ENCODE peak calls at places on chromosomes 12 and 14, in eight cellular contexts. P, S, D, M, V, R, X and G are unnamed samples.
A peak's percentile ranks its signal among the peaks of the same experiment; 100 is the strongest.

GRCh38 chr12:13941258-13942249 is 39.8 kb downstream of the GRIN2B start:
- DNase-seq in P (peak; percentile 77), M (peak; percentile 58), S (peak; percentile 87), R (peak; percentile 12), D (peak; percentile 38), X (peak; percentile 1), V (no peak), G (peak; percentile 74)

GRCh38 chr14:95200404-95200803 is 43.1 kb upstream of the DICER1 start:
- DNase-seq in M (no peak), D (no peak), X (no peak), R (no peak), S (no peak), P (no peak), V (no peak), G (no peak)

GRCh38 chr12:103399986-103400385 is 95.8 kb downstream of the C12orf42 start:
- DNase-seq in S (no peak), M (peak; percentile 47), R (no peak), X (no peak), P (no peak), D (no peak), V (no peak), G (no peak)

GRCh38 chr14:104786091-104786586 is 9.4 kb downstream of the AKT1 start:
- DNase-seq in X (no peak), R (no peak), D (no peak), P (no peak), M (no peak), S (no peak), V (no peak), G (no peak)

GRCh38 chr12:92061061-92061460 is 84.6 kb downstream of the BTG1 start:
- DNase-seq in D (no peak), V (no peak), M (peak; percentile 92), R (no peak), P (no peak), S (no peak), X (no peak), G (no peak)

GRCh38 chr12:54229624-54230212 is 40.9 kb upstream of the SMUG1 start:
- DNase-seq in M (no peak), S (peak; percentile 66), V (no peak), X (peak; percentile 74), P (peak; percentile 60), D (no peak), R (no peak), G (no peak)

GRCh38 chr12:26668847-26669246 is 164.1 kb downstream of the ITPR2 start:
- DNase-seq in S (no peak), V (no peak), M (no peak), D (no peak), P (no peak), R (no peak), X (no peak), G (no peak)

GRCh38 chr12:5442251-5443006 is 10.5 kb downstream of the NTF3 start:
- DNase-seq in S (peak; percentile 24), D (peak; percentile 44), M (peak; percentile 48), R (peak; percentile 55), X (peak; percentile 49), V (no peak), P (peak; percentile 39), G (peak; percentile 31)

GRCh38 chr12:99092100-99092851 is 447.2 kb downstream of the APAF1 start:
- DNase-seq in D (no peak), X (no peak), S (no peak), P (no peak), M (no peak), R (no peak), V (no peak), G (no peak)

GRCh38 chr12:49777341-49777740 is 36.0 kb downstream of the TMBIM6 start:
- DNase-seq in R (no peak), M (no peak), V (no peak), P (no peak), S (no peak), X (no peak), D (no peak), G (no peak)

GRCh38 chr14:22598896-22599244 is 770 bp downstream of the ABHD4 start:
- DNase-seq in V (no peak), S (peak; percentile 81), R (no peak), X (peak; percentile 74), M (no peak), P (peak; percentile 16), D (peak; percentile 68), G (no peak)

GRCh38 chr14:76662580-76662979 is 98.7 kb upstream of the VASH1 start:
- DNase-seq in R (no peak), S (no peak), D (no peak), V (no peak), M (no peak), X (no peak), P (no peak), G (no peak)

GRCh38 chr12:106078358-106079025 is 60.3 kb downstream of the NUAK1 start:
- DNase-seq in P (no peak), X (peak; percentile 77), D (no peak), M (no peak), S (peak; percentile 51), V (no peak), R (no peak), G (no peak)

GRCh38 chr12:93784339-93785086 is 107.3 kb downstream of the CRADD start:
- DNase-seq in V (no peak), X (peak; percentile 87), M (no peak), P (peak; percentile 41), S (no peak), D (peak; percentile 81), R (peak; percentile 44), G (no peak)

GRCh38 chr14:102318781-102319276 is 717 bp upstream of the ZNF839 start:
- DNase-seq in M (no peak), V (no peak), P (no peak), S (no peak), X (no peak), D (no peak), R (no peak), G (no peak)

GRCh38 chr14:94775875-94776217 is 5.9 kb upstream of the GSC start:
- DNase-seq in M (no peak), P (no peak), D (no peak), R (no peak), V (no peak), S (no peak), X (no peak), G (no peak)

GRCh38 chr14:70821916-70822705 is 12.8 kb upstream of the MAP3K9 start:
- DNase-seq in X (peak; percentile 15), D (no peak), S (peak; percentile 62), V (no peak), M (peak; percentile 79), P (no peak), R (peak; percentile 87), G (peak; percentile 60)

GRCh38 chr14:103099733-103100280 is 5.3 kb downstream of the EXOC3L4 start:
- DNase-seq in S (no peak), R (no peak), V (no peak), D (peak; percentile 28), P (no peak), X (no peak), M (no peak), G (no peak)

GRCh38 chr12:45379261-45379660 is 163.4 kb downstream of the ANO6 start:
- DNase-seq in P (peak; percentile 3), R (no peak), M (no peak), S (no peak), V (no peak), X (peak; percentile 89), D (peak; percentile 6), G (no peak)

GRCh38 chr12:53060721-53061276 is 10.9 kb downstream of the TNS2 start:
- DNase-seq in X (peak; percentile 24), P (no peak), S (no peak), R (no peak), M (no peak), D (no peak), V (no peak), G (no peak)

GRCh38 chr12:57087689-57088441 is 1.0 kb upstream of the NAB2 start:
- DNase-seq in D (peak; percentile 96), P (peak; percentile 85), R (peak; percentile 82), V (peak; percentile 79), S (peak; percentile 78), M (peak; percentile 98), X (peak; percentile 88), G (peak; percentile 90)
- TF ChIP-seq MAX in D (no peak), P (no peak), R (no peak), V (peak; percentile 19), S (no peak), M (peak; percentile 54), X (no peak), G (no peak)

DNA sequence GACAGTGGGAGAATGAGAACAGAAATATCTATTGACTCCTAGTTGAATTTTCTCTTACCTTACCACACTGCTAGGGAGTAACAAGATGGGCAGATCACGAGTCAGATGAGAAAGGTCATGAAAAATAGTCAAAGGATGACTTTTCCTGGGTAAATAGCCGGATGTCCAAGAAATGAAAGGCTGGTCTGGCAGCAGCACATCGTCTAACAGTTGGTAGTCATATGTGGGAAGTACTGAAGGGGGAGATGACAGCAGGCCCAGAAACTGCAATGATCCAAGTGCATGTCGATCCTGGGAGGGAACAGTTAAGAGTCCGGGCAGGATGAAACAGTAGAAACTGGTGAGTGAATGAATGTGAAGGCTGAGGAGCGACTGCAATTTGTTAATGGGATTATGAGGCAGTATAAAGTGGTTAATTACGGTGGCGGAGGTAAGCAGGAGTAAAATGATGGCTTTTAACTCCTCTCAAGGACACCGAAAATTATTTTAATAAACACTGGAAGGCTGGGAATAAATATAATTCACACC is 1.2 kb upstream of the ERC1 start:
- DNase-seq in S (peak; percentile 75), R (peak; percentile 73), P (no peak), M (peak; percentile 64), V (no peak), X (peak; percentile 78), D (peak; percentile 53), G (no peak)
- TF ChIP-seq MAX in S (no peak), R (peak; percentile 41), P (no peak), M (no peak), V (no peak), X (no peak), D (no peak), G (no peak)

GRCh38 chr14:75181426-75182062 is 5.1 kb upstream of the TMED10 start:
- DNase-seq in X (no peak), R (no peak), P (no peak), D (no peak), S (no peak), M (no peak), V (no peak), G (no peak)
- TF ChIP-seq MAX in X (no peak), R (no peak), P (no peak), D (no peak), S (no peak), M (no peak), V (no peak), G (no peak)

GRCh38 chr14:101063121-101063520 is 159.6 kb upstream of the RTL1 start:
- DNase-seq in P (no peak), M (no peak), S (no peak), D (no peak), X (no peak), R (no peak), V (no peak), G (no peak)
- TF ChIP-seq MAX in P (no peak), M (no peak), S (no peak), D (no peak), X (no peak), R (no peak), V (no peak), G (no peak)